ENCODE peak calls at places on chromosomes 4 and X, in seven cellular contexts. U is cardiac muscle cell, O is Peyer's patch, S is mammary epithelial cell, Y is H9, H is left ventricle myocardium inferior, X is prostate gland. P is an unnamed sample. For H3K4me1, the result is how much of the 10 kb centered on the place peaks cover.

GRCh38 chrX:43880439-43880838 is 1.8 kb downstream of the MAOB start:
- DNase-seq in X (no peak), H (no peak), O (no peak), U (no peak), Y (no peak), S (peak), P (no peak)

GRCh38 chrX:7927259-7928167 is at the start of gene PNPLA4:
- DNase-seq in Y (peak), U (peak), S (peak), O (peak), H (peak), X (peak), P (peak)

GRCh38 chr4:98873059-98873458 is 55.9 kb downstream of the EIF4E start:
- DNase-seq in U (no peak), X (no peak), O (no peak), H (no peak), S (peak), Y (no peak), P (peak)

GRCh38 chr4:612749-613125 is 12.6 kb upstream of the PDE6B start:
- DNase-seq in U (no peak), S (no peak), X (no peak), Y (no peak), H (peak), O (no peak), P (no peak)

GRCh38 chrX:149851864-149852263 is 29.1 kb upstream of the MAGEA8 start:
- DNase-seq in S (no peak), O (no peak), Y (no peak), X (no peak), U (no peak), H (no peak), P (no peak)

GRCh38 chr4:126238010-126238409 is 923.3 kb downstream of the FAT4 start:
- DNase-seq in Y (no peak), U (peak), H (no peak), X (no peak), S (no peak), O (no peak), P (no peak)

GRCh38 chr4:98110214-98110613 is 33.1 kb downstream of the STPG2 start:
- DNase-seq in S (no peak), H (no peak), U (no peak), O (no peak), Y (no peak), X (no peak), P (no peak)

GRCh38 chr4:79227896-79228295 is 98.0 kb downstream of the NAA11 start:
- DNase-seq in X (peak), H (peak), Y (no peak), S (no peak), U (no peak), O (no peak), P (peak)

GRCh38 chr4:832536-832935 is 6.6 kb upstream of the CPLX1 start:
- DNase-seq in H (no peak), X (no peak), Y (no peak), S (no peak), U (no peak), O (peak), P (no peak)

GRCh38 chrX:107025538-107025937 is 25.5 kb upstream of the MORC4 start:
- DNase-seq in Y (no peak), U (peak), O (no peak), H (no peak), X (no peak), S (peak), P (peak)

GRCh38 chrX:39335447-39336235 is 534.4 kb downstream of the MID1IP1 start:
- DNase-seq in H (no peak), O (no peak), S (no peak), X (peak), U (no peak), Y (no peak), P (no peak)

GRCh38 chr4:24770111-24770584 is 25.2 kb upstream of the SOD3 start:
- DNase-seq in H (no peak), U (peak), O (no peak), Y (no peak), S (peak), X (no peak), P (peak)

GRCh38 chr4:68346461-68346860 is 3.4 kb downstream of the YTHDC1 start:
- DNase-seq in U (no peak), X (no peak), O (no peak), S (peak), Y (no peak), H (no peak), P (peak)

GRCh38 chr4:47839259-47839658 is 1.4 kb upstream of the CORIN start:
- DNase-seq in H (no peak), O (no peak), U (peak), X (no peak), Y (no peak), S (peak), P (peak)

GRCh38 chrX:3548743-3549441 is 164.6 kb downstream of the PRKX start:
- DNase-seq in X (peak), S (peak), Y (no peak), H (no peak), U (peak), O (no peak), P (peak)

GRCh38 chr4:129623233-129623632 is 527.3 kb downstream of the C4orf33 start:
- DNase-seq in U (no peak), S (no peak), O (no peak), X (no peak), Y (no peak), H (no peak), P (no peak)

GRCh38 chr4:127783971-127784519 is 1.9 kb downstream of the HSPA4L start:
- DNase-seq in X (no peak), Y (no peak), S (peak), H (no peak), U (no peak), O (no peak), P (no peak)

GRCh38 chr4:24798036-24798610 is 2.8 kb downstream of the SOD3 start:
- DNase-seq in H (no peak), S (no peak), O (no peak), X (no peak), Y (no peak), U (no peak), P (no peak)

GRCh38 chrX:119606508-119607389 is 525 bp upstream of the NKRF start:
- DNase-seq in O (no peak), U (no peak), Y (no peak), S (no peak), X (no peak), H (no peak), P (peak)

GRCh38 chrX:75781618-75782017 is 3.4 kb downstream of the MAGEE2 start:
- DNase-seq in O (no peak), U (no peak), Y (no peak), X (no peak), S (no peak), H (peak), P (no peak)

GRCh38 chr4:74665346-74665745 is 129.0 kb downstream of the BTC start:
- DNase-seq in U (no peak), X (no peak), O (no peak), S (peak), Y (no peak), H (no peak), P (no peak)

GRCh38 chr4:47913328-47913727 is 1.1 kb downstream of the NFXL1 start:
- DNase-seq in H (no peak), Y (no peak), S (peak), O (no peak), U (no peak), X (no peak), P (peak)

GRCh38 chrX:24167719-24168472 is 18.4 kb downstream of the ZFX start:
- DNase-seq in S (no peak), U (no peak), X (no peak), H (no peak), Y (no peak), O (no peak), P (peak)

GRCh38 chrX:55486736-55487135 is 2.9 kb downstream of the USP51 start:
- DNase-seq in U (no peak), Y (no peak), X (no peak), S (peak), H (no peak), O (no peak), P (no peak)

GRCh38 chrX:17170973-17171372 is 204.0 kb upstream of the NHS start:
- DNase-seq in S (no peak), U (no peak), H (no peak), X (no peak), O (no peak), Y (no peak), P (peak)

GRCh38 chr4:114226178-114226577 is 246.7 kb upstream of the ARSJ start:
- DNase-seq in S (no peak), Y (no peak), X (no peak), H (no peak), U (no peak), O (no peak), P (peak)

GRCh38 chr4:55834086-55834795 is 14.7 kb downstream of the EXOC1L start:
- DNase-seq in O (no peak), Y (no peak), H (no peak), U (no peak), S (peak), X (no peak), P (no peak)

GRCh38 chr4:80301884-80302283 is 33.6 kb upstream of the CFAP299 start:
- DNase-seq in U (no peak), Y (no peak), O (no peak), S (no peak), X (no peak), H (no peak), P (no peak)

GRCh38 chr4:87375719-87376291 is 15.2 kb downstream of the HSD17B11 start:
- DNase-seq in Y (no peak), H (no peak), U (peak), X (peak), O (no peak), S (peak), P (peak)

GRCh38 chr4:140242357-140243284 is 88.6 kb upstream of the MAML3 start:
- DNase-seq in U (no peak), X (no peak), S (no peak), H (no peak), Y (no peak), O (no peak), P (no peak)

GRCh38 chrX:11724122-11725017 is 33.7 kb upstream of the MSL3 start:
- DNase-seq in U (peak), Y (no peak), O (no peak), X (peak), H (no peak), S (peak), P (peak)

GRCh38 chr4:186058253-186058979 is 10.5 kb upstream of the TLR3 start:
- DNase-seq in O (no peak), Y (no peak), X (no peak), U (no peak), S (no peak), H (no peak), P (no peak)

GRCh38 chrX:10457092-10457491 is 163.3 kb downstream of the MID1 start:
- DNase-seq in H (no peak), X (no peak), Y (no peak), U (no peak), O (no peak), S (no peak), P (peak)

GRCh38 chrX:130176354-130176776 is 4.6 kb downstream of the RAB33A start:
- DNase-seq in X (no peak), S (no peak), U (no peak), Y (no peak), H (no peak), O (no peak), P (no peak)

DNA sequence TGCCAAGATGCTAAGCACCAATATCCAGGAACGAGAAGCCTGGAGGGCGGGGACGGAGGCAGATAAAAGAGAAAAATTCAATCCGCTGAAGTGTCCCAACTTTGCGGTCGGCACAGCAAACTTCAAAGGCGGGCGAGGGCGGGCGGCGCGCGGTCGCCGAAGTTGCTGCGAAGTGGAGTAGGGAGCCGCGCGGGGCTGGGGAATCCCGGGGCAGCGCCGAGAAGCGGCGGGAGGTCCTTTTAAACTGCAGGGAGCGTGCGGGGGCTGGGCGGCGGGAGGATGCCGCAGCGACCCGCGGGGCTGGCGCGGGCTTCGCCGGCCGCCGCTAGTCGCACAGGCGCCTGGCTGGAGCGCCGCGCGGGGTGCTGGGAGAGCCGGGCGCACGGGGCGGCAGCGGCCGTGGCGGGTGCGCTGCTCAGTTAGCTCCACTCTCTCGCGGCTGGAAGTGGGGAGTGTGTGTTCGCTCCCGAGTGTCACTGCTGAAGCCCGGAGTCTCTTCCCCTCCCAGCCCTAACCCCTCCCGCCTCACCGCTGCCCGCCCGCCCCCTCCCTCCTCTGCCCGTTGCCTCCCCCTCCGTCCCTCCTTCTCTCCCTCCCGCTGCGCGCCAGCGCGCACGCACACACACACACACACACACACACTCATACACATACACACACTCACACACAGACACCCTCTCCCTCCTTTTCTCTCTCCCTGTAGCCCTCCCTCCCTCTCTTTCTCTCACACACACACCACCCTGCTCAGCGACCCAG is at the start of gene NDNF:
- DNase-seq in O (peak), H (peak), U (peak), Y (peak), S (no peak), X (no peak), P (peak)
- TF ChIP-seq CTCF in O (no peak), H (no peak), U (no peak), Y (no peak), S (no peak), X (no peak), P (no peak)

DNA sequence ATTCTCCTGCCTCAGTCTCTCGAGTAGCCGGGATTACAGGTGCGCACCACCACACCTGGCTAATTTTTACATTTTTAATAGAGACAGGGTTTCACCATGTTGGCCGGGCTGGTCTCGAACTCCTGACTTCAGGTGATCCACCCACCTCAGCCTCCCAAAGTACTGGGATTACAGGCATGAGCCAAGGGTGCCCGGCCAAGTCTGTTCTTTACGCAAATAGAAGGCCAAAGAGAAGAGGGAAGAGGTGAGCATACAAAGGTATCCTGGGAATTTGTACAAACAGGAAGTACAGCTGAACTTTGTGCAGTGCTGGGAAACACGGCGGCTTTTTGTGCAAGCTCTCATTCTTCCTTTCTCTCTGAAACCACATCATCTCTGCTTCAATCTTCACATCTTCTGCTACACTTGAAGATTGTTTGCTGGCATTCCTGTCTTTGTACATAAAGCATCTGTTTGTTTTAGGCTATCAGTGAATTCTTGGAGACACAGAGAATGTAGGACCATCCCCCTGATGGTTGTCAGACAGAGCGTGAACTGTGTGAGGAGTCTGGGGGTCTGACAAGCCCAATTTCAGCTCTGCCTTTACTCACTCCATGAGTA is 71.9 kb upstream of the PRSS48 start:
- DNase-seq in X (no peak), H (no peak), S (no peak), O (no peak), U (no peak), Y (no peak), P (no peak)
- H3K4me1 ChIP-seq in X (under half), H (half or more), S (under half), O (half or more), U (under half), Y (under half), P (under half)

DNA sequence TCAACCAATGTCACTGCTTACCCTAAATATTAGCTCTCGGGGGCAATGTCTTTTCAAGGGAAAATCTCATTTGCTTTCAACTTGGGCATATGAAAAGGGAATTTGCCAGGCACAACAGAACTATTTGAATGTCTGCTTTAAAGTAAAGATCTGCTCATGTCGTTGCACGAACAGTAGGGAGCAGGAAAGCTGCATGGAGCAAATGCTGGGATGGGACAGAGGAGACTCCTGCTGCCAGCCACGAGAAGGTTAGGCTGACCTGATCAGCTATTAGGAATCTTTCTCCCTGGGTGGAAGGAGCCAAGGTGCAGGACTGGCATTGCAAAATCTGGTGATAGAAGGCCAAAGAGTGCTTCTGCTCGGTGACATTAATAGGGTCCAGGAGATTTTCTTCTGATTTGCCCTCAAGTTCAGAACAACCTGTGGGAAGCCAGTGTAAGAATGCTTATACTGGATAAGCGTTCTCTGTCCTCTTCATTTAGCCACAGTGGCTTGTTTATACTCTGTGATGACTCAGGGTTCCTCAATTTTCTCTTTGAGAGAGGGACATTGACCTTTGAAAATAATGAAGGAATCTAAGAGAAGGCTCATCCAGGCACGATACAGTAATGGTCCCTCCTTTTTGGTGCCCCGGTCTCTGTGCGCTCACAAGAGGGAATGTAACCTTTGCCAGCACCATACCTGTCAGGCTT is 22.9 kb downstream of the FHL1 start:
- DNase-seq in O (no peak), X (no peak), Y (no peak), U (no peak), S (no peak), H (peak), P (peak)
- TF ChIP-seq CTCF in O (peak), X (no peak), Y (no peak), U (peak), S (peak), H (peak), P (peak)

GRCh38 chr4:7932333-7932732 is 7.3 kb downstream of the AFAP1 start:
- DNase-seq in U (no peak), S (no peak), X (no peak), O (no peak), Y (no peak), H (no peak), P (no peak)

GRCh38 chr4:7929530-7929951 is 10.1 kb downstream of the AFAP1 start:
- DNase-seq in H (no peak), X (peak), O (peak), S (peak), Y (peak), U (peak), P (no peak)

GRCh38 chr4:7926822-7927221 is 12.8 kb downstream of the AFAP1 start:
- DNase-seq in O (no peak), S (no peak), H (no peak), U (no peak), X (no peak), Y (no peak), P (no peak)

GRCh38 chr4:7924570-7924969 is 15.1 kb downstream of the AFAP1 start:
- DNase-seq in S (no peak), O (no peak), H (no peak), U (no peak), Y (no peak), X (no peak), P (no peak)

GRCh38 chr4:7928711-7929505 is 10.8 kb downstream of the AFAP1 start:
- DNase-seq in S (no peak), O (no peak), Y (no peak), H (no peak), U (no peak), X (peak), P (peak)
- H3K4me1 ChIP-seq in S (under half), O (under half), Y (under half), H (under half), U (under half), X (under half), P (under half)

DNA sequence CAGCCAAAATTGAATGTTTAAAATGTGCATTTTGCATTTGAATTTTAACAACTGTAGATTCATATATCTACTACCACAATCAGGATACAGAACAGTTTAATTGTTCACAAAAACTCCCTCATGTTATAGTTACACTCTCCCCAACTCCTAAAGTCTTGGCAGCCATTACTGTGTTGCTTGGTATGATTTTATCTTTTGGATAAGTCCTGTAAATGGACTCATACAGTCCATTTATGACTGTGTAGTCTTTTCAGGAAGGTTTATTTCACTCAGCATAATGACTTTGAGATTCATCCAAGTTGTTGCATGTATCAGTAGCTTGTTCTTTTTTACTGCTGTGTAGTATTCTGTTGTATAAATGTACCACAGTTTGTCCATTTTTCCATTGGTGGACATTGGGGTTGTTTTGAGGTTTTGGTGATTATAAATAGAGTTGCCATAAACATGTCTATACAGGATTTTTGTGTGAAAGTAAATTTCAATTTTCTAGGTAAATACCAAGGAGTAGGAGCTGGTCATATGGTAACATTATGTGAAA is 9.9 kb downstream of the FAM193A start:
- DNase-seq in U (no peak), O (no peak), H (no peak), Y (no peak), X (no peak), S (no peak), P (no peak)
- TF ChIP-seq CTCF in U (no peak), O (no peak), H (no peak), Y (no peak), X (no peak), S (no peak), P (no peak)

DNA sequence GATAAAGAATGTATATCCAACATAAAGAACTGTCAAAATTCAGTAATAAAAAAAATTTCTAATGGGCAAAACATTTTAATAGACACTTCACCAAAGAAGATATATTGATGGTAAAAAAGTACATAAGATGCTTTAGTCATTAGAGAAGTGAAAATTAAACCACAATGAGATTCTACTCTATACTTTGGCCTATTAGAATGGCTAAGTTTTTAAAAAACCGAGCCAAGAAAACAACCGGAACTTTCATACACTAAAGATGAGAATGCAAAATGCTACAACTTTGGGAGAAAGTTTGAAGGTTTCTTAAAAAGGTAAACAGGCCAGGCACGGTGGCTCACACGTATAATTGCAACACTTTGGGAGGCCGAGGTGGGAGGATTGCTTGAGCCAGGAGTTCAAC is 20.8 kb downstream of the CNOT6L start:
- DNase-seq in S (no peak), O (no peak), X (no peak), H (no peak), U (no peak), Y (no peak), P (no peak)
- H3K4me1 ChIP-seq in S (under half), O (under half), X (under half), H (half or more), U (under half), Y (under half), P (under half)